ENCODE peak calls at places on chromosomes 2 and 18, in seven cellular contexts. One of them, this sample, is unnamed. For H3K4me1, the result is how much of the 10 kb centered on the place peaks cover.

GRCh38 chr18:2653467-2653866 is 2.1 kb upstream of the SMCHD1 start:
- DNase-seq in OCI-LY7: peak
- DNase-seq in left ventricle myocardium inferior: no peak
- DNase-seq in lower lobe of right lung: no peak
- DNase-seq in CD8-positive, alpha-beta memory T cell: no peak
- DNase-seq in aorta: no peak
- DNase-seq in IMR-90: no peak
- DNase-seq in this sample: no peak

GRCh38 chr18:13612111-13612997 is 114.0 kb downstream of the FAM210A start:
- DNase-seq in OCI-LY7: peak
- DNase-seq in left ventricle myocardium inferior: no peak
- DNase-seq in lower lobe of right lung: no peak
- DNase-seq in CD8-positive, alpha-beta memory T cell: peak
- DNase-seq in aorta: no peak
- DNase-seq in IMR-90: no peak
- DNase-seq in this sample: peak

GRCh38 chr18:57195341-57195740 is 48.5 kb downstream of the BOD1L2 start:
- DNase-seq in OCI-LY7: no peak
- DNase-seq in left ventricle myocardium inferior: no peak
- DNase-seq in lower lobe of right lung: no peak
- DNase-seq in CD8-positive, alpha-beta memory T cell: no peak
- DNase-seq in aorta: no peak
- DNase-seq in IMR-90: no peak
- DNase-seq in this sample: no peak

GRCh38 chr2:67867735-67868134 is 195.1 kb downstream of the C1D start:
- DNase-seq in OCI-LY7: no peak
- DNase-seq in left ventricle myocardium inferior: no peak
- DNase-seq in lower lobe of right lung: no peak
- DNase-seq in CD8-positive, alpha-beta memory T cell: no peak
- DNase-seq in aorta: no peak
- DNase-seq in IMR-90: peak
- DNase-seq in this sample: no peak

GRCh38 chr2:159904127-159904564 is 106.1 kb upstream of the CD302 start:
- DNase-seq in OCI-LY7: no peak
- DNase-seq in left ventricle myocardium inferior: no peak
- DNase-seq in lower lobe of right lung: no peak
- DNase-seq in CD8-positive, alpha-beta memory T cell: peak
- DNase-seq in aorta: peak
- DNase-seq in IMR-90: no peak
- DNase-seq in this sample: peak

GRCh38 chr2:8514748-8515389 is 167.0 kb upstream of the ID2 start:
- DNase-seq in OCI-LY7: peak
- DNase-seq in left ventricle myocardium inferior: no peak
- DNase-seq in lower lobe of right lung: peak
- DNase-seq in CD8-positive, alpha-beta memory T cell: no peak
- DNase-seq in aorta: no peak
- DNase-seq in IMR-90: no peak
- DNase-seq in this sample: no peak

GRCh38 chr2:118803012-118803411 is 44.4 kb downstream of the EN1 start:
- DNase-seq in OCI-LY7: no peak
- DNase-seq in left ventricle myocardium inferior: no peak
- DNase-seq in lower lobe of right lung: no peak
- DNase-seq in CD8-positive, alpha-beta memory T cell: no peak
- DNase-seq in aorta: no peak
- DNase-seq in IMR-90: no peak
- DNase-seq in this sample: no peak

GRCh38 chr2:239998006-239998405 is 27.1 kb downstream of the NDUFA10 start:
- DNase-seq in OCI-LY7: no peak
- DNase-seq in left ventricle myocardium inferior: no peak
- DNase-seq in lower lobe of right lung: no peak
- DNase-seq in CD8-positive, alpha-beta memory T cell: no peak
- DNase-seq in aorta: no peak
- DNase-seq in IMR-90: no peak
- DNase-seq in this sample: no peak

GRCh38 chr2:140344842-140345241 is 1564.7 kb upstream of the NXPH2 start:
- DNase-seq in OCI-LY7: no peak
- DNase-seq in left ventricle myocardium inferior: no peak
- DNase-seq in lower lobe of right lung: no peak
- DNase-seq in CD8-positive, alpha-beta memory T cell: no peak
- DNase-seq in aorta: no peak
- DNase-seq in IMR-90: no peak
- DNase-seq in this sample: no peak

GRCh38 chr18:448116-448515 is 52.4 kb downstream of the COLEC12 start:
- DNase-seq in OCI-LY7: no peak
- DNase-seq in left ventricle myocardium inferior: no peak
- DNase-seq in lower lobe of right lung: no peak
- DNase-seq in CD8-positive, alpha-beta memory T cell: no peak
- DNase-seq in aorta: no peak
- DNase-seq in IMR-90: peak
- DNase-seq in this sample: no peak

GRCh38 chr2:42567389-42567788 is 1.0 kb upstream of the MTA3 start:
- DNase-seq in OCI-LY7: no peak
- DNase-seq in left ventricle myocardium inferior: no peak
- DNase-seq in lower lobe of right lung: no peak
- DNase-seq in CD8-positive, alpha-beta memory T cell: no peak
- DNase-seq in aorta: no peak
- DNase-seq in IMR-90: peak
- DNase-seq in this sample: no peak

GRCh38 chr2:42568431-42569115 is at the start of gene MTA3:
- DNase-seq in OCI-LY7: peak
- DNase-seq in left ventricle myocardium inferior: peak
- DNase-seq in lower lobe of right lung: peak
- DNase-seq in CD8-positive, alpha-beta memory T cell: peak
- DNase-seq in aorta: peak
- DNase-seq in IMR-90: no peak
- DNase-seq in this sample: peak

GRCh38 chr2:42567806-42568429 is 514 bp upstream of the MTA3 start:
- DNase-seq in OCI-LY7: peak
- DNase-seq in left ventricle myocardium inferior: no peak
- DNase-seq in lower lobe of right lung: peak
- DNase-seq in CD8-positive, alpha-beta memory T cell: no peak
- DNase-seq in aorta: no peak
- DNase-seq in IMR-90: no peak
- DNase-seq in this sample: no peak

GRCh38 chr2:42569883-42570282 is 1.5 kb downstream of the MTA3 start:
- DNase-seq in OCI-LY7: peak
- DNase-seq in left ventricle myocardium inferior: no peak
- DNase-seq in lower lobe of right lung: no peak
- DNase-seq in CD8-positive, alpha-beta memory T cell: no peak
- DNase-seq in aorta: no peak
- DNase-seq in IMR-90: no peak
- DNase-seq in this sample: no peak

GRCh38 chr2:42569116-42569711 is 782 bp downstream of the MTA3 start:
- DNase-seq in OCI-LY7: peak
- DNase-seq in left ventricle myocardium inferior: peak
- DNase-seq in lower lobe of right lung: no peak
- DNase-seq in CD8-positive, alpha-beta memory T cell: no peak
- DNase-seq in aorta: no peak
- DNase-seq in IMR-90: peak
- DNase-seq in this sample: no peak
- H3K27ac ChIP-seq in OCI-LY7: peak
- H3K27ac ChIP-seq in left ventricle myocardium inferior: peak
- H3K27ac ChIP-seq in lower lobe of right lung: peak
- H3K27ac ChIP-seq in CD8-positive, alpha-beta memory T cell: peak
- H3K27ac ChIP-seq in aorta: peak
- H3K27ac ChIP-seq in IMR-90: peak
- H3K27ac ChIP-seq in this sample: peak

GRCh38 chr2:134231965-134232340 is 21.9 kb upstream of the MGAT5 start:
- DNase-seq in OCI-LY7: no peak
- DNase-seq in left ventricle myocardium inferior: no peak
- DNase-seq in lower lobe of right lung: no peak
- DNase-seq in CD8-positive, alpha-beta memory T cell: no peak
- DNase-seq in aorta: no peak
- DNase-seq in IMR-90: peak
- DNase-seq in this sample: no peak
- H3K4me1 ChIP-seq in OCI-LY7: half or more
- H3K4me1 ChIP-seq in left ventricle myocardium inferior: half or more
- H3K4me1 ChIP-seq in lower lobe of right lung: under half
- H3K4me1 ChIP-seq in CD8-positive, alpha-beta memory T cell: half or more
- H3K4me1 ChIP-seq in aorta: under half
- H3K4me1 ChIP-seq in IMR-90: under half
- H3K4me1 ChIP-seq in this sample: half or more

GRCh38 chr2:25308599-25308998 is 33.1 kb downstream of the DNMT3A start:
- DNase-seq in OCI-LY7: no peak
- DNase-seq in left ventricle myocardium inferior: no peak
- DNase-seq in lower lobe of right lung: no peak
- DNase-seq in CD8-positive, alpha-beta memory T cell: no peak
- DNase-seq in aorta: no peak
- DNase-seq in IMR-90: no peak
- DNase-seq in this sample: no peak

GRCh38 chr2:25311866-25312575 is 29.7 kb downstream of the DNMT3A start:
- DNase-seq in OCI-LY7: no peak
- DNase-seq in left ventricle myocardium inferior: peak
- DNase-seq in lower lobe of right lung: no peak
- DNase-seq in CD8-positive, alpha-beta memory T cell: no peak
- DNase-seq in aorta: no peak
- DNase-seq in IMR-90: no peak
- DNase-seq in this sample: no peak

GRCh38 chr2:25310965-25311865 is 30.5 kb downstream of the DNMT3A start:
- DNase-seq in OCI-LY7: no peak
- DNase-seq in left ventricle myocardium inferior: peak
- DNase-seq in lower lobe of right lung: peak
- DNase-seq in CD8-positive, alpha-beta memory T cell: no peak
- DNase-seq in aorta: no peak
- DNase-seq in IMR-90: no peak
- DNase-seq in this sample: no peak

GRCh38 chr2:25309402-25309801 is 32.3 kb downstream of the DNMT3A start:
- DNase-seq in OCI-LY7: peak
- DNase-seq in left ventricle myocardium inferior: peak
- DNase-seq in lower lobe of right lung: no peak
- DNase-seq in CD8-positive, alpha-beta memory T cell: peak
- DNase-seq in aorta: no peak
- DNase-seq in IMR-90: peak
- DNase-seq in this sample: peak

DNA sequence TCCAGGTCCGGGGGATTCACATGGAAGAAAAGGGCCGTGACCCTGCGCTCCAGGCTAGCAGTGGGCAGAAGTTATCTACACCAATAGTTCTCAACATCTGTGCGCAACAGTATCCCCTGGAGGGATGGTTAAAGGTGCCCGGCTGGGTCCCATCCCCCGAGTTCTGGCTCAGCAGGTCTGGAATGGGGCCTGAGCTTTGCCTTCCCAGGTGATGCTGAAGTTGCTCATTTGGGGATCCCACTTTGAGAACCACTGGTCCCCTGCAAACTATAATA is 31.1 kb downstream of the DNMT3A start:
- DNase-seq in OCI-LY7: no peak
- DNase-seq in left ventricle myocardium inferior: no peak
- DNase-seq in lower lobe of right lung: no peak
- DNase-seq in CD8-positive, alpha-beta memory T cell: no peak
- DNase-seq in aorta: no peak
- DNase-seq in IMR-90: no peak
- DNase-seq in this sample: no peak
- H3K27ac ChIP-seq in OCI-LY7: no peak
- H3K27ac ChIP-seq in left ventricle myocardium inferior: peak
- H3K27ac ChIP-seq in lower lobe of right lung: peak
- H3K27ac ChIP-seq in CD8-positive, alpha-beta memory T cell: no peak
- H3K27ac ChIP-seq in aorta: no peak
- H3K27ac ChIP-seq in IMR-90: no peak
- H3K27ac ChIP-seq in this sample: peak

DNA sequence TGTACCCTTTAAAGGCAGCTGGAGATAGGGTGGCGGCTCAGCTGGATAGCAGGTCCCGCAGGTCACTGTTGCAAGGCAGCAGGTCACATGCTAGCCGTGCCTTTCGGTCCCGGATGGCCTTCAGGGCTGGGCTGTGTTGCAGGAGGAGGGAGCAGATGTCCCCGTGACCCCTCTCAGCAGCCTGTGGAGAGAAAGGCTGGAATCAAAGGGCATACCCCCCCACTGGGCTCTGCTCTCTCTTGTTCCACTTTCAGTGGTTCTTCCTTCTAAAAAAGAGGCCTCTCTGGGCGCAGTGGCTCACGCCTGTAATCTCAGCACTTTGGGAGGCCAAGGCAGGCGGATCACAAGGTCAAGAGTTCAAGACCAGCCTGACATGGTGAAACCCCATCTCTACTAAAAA is 4.4 kb upstream of the ANKRD23 start:
- DNase-seq in OCI-LY7: no peak
- DNase-seq in left ventricle myocardium inferior: no peak
- DNase-seq in lower lobe of right lung: no peak
- DNase-seq in CD8-positive, alpha-beta memory T cell: no peak
- DNase-seq in aorta: no peak
- DNase-seq in IMR-90: no peak
- DNase-seq in this sample: no peak
- H3K4me1 ChIP-seq in OCI-LY7: under half
- H3K4me1 ChIP-seq in left ventricle myocardium inferior: under half
- H3K4me1 ChIP-seq in lower lobe of right lung: under half
- H3K4me1 ChIP-seq in CD8-positive, alpha-beta memory T cell: under half
- H3K4me1 ChIP-seq in aorta: under half
- H3K4me1 ChIP-seq in IMR-90: under half
- H3K4me1 ChIP-seq in this sample: under half

DNA sequence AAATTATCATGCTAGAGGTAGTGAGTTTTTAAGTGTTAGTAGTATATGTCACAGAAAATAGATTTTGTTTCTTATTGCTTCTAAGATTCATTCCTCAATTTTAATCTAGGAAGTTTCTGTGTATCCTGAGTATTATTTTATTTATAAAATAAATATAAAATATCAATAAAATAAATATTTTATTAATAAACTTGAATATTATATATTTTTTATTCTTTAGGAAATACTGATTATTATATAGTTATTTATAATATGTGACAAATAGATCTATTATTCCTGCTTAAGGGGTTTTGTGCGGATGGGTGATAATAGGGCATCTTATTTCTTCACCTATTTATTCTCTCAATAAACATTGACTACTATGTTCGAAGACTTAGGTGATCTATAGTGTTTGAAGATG is 191.0 kb downstream of the ZNF407 start:
- DNase-seq in OCI-LY7: no peak
- DNase-seq in left ventricle myocardium inferior: no peak
- DNase-seq in lower lobe of right lung: no peak
- DNase-seq in CD8-positive, alpha-beta memory T cell: no peak
- DNase-seq in aorta: no peak
- DNase-seq in IMR-90: no peak
- DNase-seq in this sample: no peak
- H3K27ac ChIP-seq in OCI-LY7: no peak
- H3K27ac ChIP-seq in left ventricle myocardium inferior: no peak
- H3K27ac ChIP-seq in lower lobe of right lung: no peak
- H3K27ac ChIP-seq in CD8-positive, alpha-beta memory T cell: no peak
- H3K27ac ChIP-seq in aorta: no peak
- H3K27ac ChIP-seq in IMR-90: no peak
- H3K27ac ChIP-seq in this sample: no peak

This sample was measured in naive thymus-derived CD4-positive, alpha-beta T cell.